ENCODE peak calls at places on chromosome 16, in six cellular contexts. X, C, W, R, B and I are unnamed samples.

GRCh38 chr16:8626946-8627345 is 5.4 kb downstream of the METTL22 start:
- DNase-seq in X (no peak), C (no peak), W (no peak), R (no peak), B (no peak), I (no peak)

GRCh38 chr16:87851601-87852000 is 17.7 kb downstream of the SLC7A5 start:
- DNase-seq in X (no peak), C (no peak), W (no peak), R (no peak), B (no peak), I (no peak)

GRCh38 chr16:4315185-4316102 is at the start of gene GLIS2:
- DNase-seq in X (peak), C (peak), W (no peak), R (no peak), B (no peak), I (peak)

GRCh38 chr16:28193530-28194423 is 18.0 kb downstream of the XPO6 start:
- DNase-seq in X (no peak), C (no peak), W (no peak), R (no peak), B (no peak), I (peak)

GRCh38 chr16:49932943-49933342 is 77.0 kb upstream of the ZNF423 start:
- DNase-seq in X (no peak), C (no peak), W (no peak), R (no peak), B (no peak), I (peak)

GRCh38 chr16:86604436-86605220 is 26.3 kb downstream of the FOXL1 start:
- DNase-seq in X (no peak), C (no peak), W (no peak), R (no peak), B (no peak), I (no peak)

GRCh38 chr16:11145173-11145820 is 110.7 kb downstream of the SOCS1 start:
- DNase-seq in X (no peak), C (no peak), W (no peak), R (no peak), B (no peak), I (peak)

GRCh38 chr16:19520861-19521331 is 1.0 kb downstream of the GDE1 start:
- DNase-seq in X (no peak), C (peak), W (no peak), R (peak), B (no peak), I (peak)

GRCh38 chr16:75620326-75621169 is 2.5 kb downstream of the ADAT1 start:
- DNase-seq in X (no peak), C (peak), W (no peak), R (no peak), B (no peak), I (no peak)

GRCh38 chr16:57756424-57757325 is 21.1 kb downstream of the KATNB1 start:
- DNase-seq in X (no peak), C (no peak), W (no peak), R (no peak), B (no peak), I (no peak)

GRCh38 chr16:48334325-48334724 is 50.9 kb downstream of the SIAH1 start:
- DNase-seq in X (no peak), C (no peak), W (no peak), R (no peak), B (no peak), I (no peak)

GRCh38 chr16:23524001-23524400 is 13.7 kb upstream of the GGA2 start:
- DNase-seq in X (no peak), C (no peak), W (no peak), R (no peak), B (no peak), I (no peak)

GRCh38 chr16:87608400-87608985 is 6.2 kb downstream of the JPH3 start:
- DNase-seq in X (no peak), C (peak), W (no peak), R (no peak), B (peak), I (peak)

GRCh38 chr16:66717112-66717675 is 20.7 kb upstream of the CMTM4 start:
- DNase-seq in X (peak), C (peak), W (no peak), R (no peak), B (peak), I (peak)

GRCh38 chr16:19167710-19168172 is 299 bp upstream of the SYT17 start:
- DNase-seq in X (peak), C (peak), W (peak), R (no peak), B (peak), I (peak)

GRCh38 chr16:86580063-86580797 is 1.9 kb downstream of the FOXL1 start:
- DNase-seq in X (no peak), C (no peak), W (no peak), R (no peak), B (no peak), I (peak)

GRCh38 chr16:57752581-57753447 is 17.2 kb downstream of the KATNB1 start:
- DNase-seq in X (no peak), C (no peak), W (no peak), R (no peak), B (no peak), I (no peak)

GRCh38 chr16:10988164-10988803 is 43.9 kb downstream of the CLEC16A start:
- DNase-seq in X (no peak), C (no peak), W (no peak), R (no peak), B (no peak), I (no peak)

GRCh38 chr16:30054959-30055553 is 10.5 kb upstream of the ALDOA start:
- DNase-seq in X (peak), C (peak), W (no peak), R (no peak), B (peak), I (no peak)

GRCh38 chr16:84810518-84811273 is 9.1 kb upstream of the CRISPLD2 start:
- DNase-seq in X (no peak), C (no peak), W (no peak), R (peak), B (no peak), I (peak)

GRCh38 chr16:86068722-86069121 is 169.8 kb downstream of the IRF8 start:
- DNase-seq in X (no peak), C (no peak), W (no peak), R (no peak), B (no peak), I (no peak)

GRCh38 chr16:3988824-3989223 is 108.3 kb upstream of the CREBBP start:
- DNase-seq in X (no peak), C (no peak), W (no peak), R (no peak), B (no peak), I (no peak)

GRCh38 chr16:85641776-85642176 is 28.7 kb downstream of the GSE1 start:
- DNase-seq in X (no peak), C (no peak), W (no peak), R (no peak), B (no peak), I (no peak)

GRCh38 chr16:64269756-64270155 is 852.1 kb downstream of the CDH11 start:
- DNase-seq in X (no peak), C (no peak), W (no peak), R (no peak), B (no peak), I (peak)

GRCh38 chr16:69141936-69142335 is 9.5 kb downstream of the UTP4 start:
- DNase-seq in X (no peak), C (no peak), W (no peak), R (no peak), B (no peak), I (no peak)

GRCh38 chr16:59339871-59340270 is 605.8 kb upstream of the GOT2 start:
- DNase-seq in X (no peak), C (no peak), W (peak), R (no peak), B (no peak), I (no peak)

DNA sequence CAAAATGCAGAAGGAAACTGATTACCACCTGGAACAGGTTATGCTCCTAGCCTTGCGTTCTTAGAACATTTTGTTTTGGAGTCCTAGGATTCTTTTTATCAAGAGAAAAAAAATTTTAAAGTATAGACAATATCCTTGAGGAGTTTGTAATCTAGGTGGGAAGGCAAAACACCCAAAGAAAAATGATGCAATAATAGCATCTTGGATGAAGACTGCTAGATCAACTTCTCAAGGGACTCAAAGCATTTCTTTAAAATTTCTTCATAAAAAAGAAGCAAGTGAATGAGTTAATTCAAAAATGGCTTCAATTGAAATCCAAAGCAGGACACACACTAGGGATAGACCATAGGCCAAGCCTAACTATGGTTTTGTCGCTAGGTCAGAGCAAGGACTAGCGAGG is 515.8 kb upstream of the ZFHX3 start:
- DNase-seq in X (no peak), C (no peak), W (no peak), R (no peak), B (no peak), I (no peak)
- TF ChIP-seq RFX5 in X (no peak), C (no peak), W (no peak), R (no peak), B (no peak), I (no peak)

DNA sequence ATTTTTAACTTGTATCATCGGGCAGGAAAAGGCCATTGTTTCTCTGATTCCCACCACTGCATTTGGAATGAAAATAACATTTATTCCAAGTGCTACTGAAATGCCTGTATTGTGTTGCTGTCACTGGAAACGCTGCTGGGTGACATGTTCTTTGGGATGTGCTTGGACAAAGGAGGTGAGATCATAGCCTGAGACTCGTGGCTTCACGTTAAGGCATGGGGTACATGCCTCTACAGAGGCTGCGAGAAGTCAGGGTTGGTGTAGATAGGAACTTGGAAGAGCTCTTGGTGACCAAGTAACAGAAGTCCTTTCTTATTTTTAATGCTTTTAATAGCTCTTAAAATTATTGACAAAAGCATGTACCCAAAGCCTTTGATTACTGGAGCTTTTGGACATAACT is 58.8 kb upstream of the MAF start:
- DNase-seq in X (no peak), C (no peak), W (no peak), R (no peak), B (no peak), I (no peak)
- H2AFZ ChIP-seq in X (no peak), C (no peak), W (no peak), R (no peak), B (no peak), I (no peak)

DNA sequence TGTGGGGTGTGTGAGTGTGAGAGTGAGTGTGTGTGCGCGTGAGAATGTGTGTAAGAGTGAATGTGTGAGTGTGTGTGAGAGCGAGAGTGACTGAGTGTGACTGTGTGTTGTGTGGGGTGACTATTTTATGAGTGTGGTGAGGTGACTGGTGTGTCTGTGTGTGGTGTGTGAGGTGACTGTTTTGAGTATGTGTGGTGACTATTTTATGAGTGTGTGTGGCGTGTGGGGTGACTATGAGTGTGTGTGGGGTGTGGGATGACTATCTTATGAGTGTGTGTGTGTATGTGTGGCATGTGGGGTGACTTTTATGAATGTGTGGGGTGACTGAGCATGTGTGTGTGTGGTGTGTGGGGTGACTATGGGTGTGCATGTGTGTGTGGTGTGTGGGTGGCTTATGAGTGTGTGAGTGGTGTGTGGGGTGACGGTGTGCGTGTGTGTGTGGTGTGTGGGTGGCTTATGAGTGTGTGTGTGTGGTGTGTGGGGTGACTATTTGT is 152.9 kb upstream of the PLCG2 start:
- DNase-seq in X (no peak), C (no peak), W (no peak), R (no peak), B (no peak), I (peak)
- TF ChIP-seq RFX5 in X (no peak), C (no peak), W (no peak), R (no peak), B (no peak), I (no peak)

GRCh38 chr16:1193143-1193824 is 31.8 kb downstream of the TPSG1 start:
- DNase-seq in X (peak), C (peak), W (no peak), R (no peak), B (peak), I (no peak)
- H2AFZ ChIP-seq in X (no peak), C (peak), W (no peak), R (no peak), B (no peak), I (no peak)

DNA sequence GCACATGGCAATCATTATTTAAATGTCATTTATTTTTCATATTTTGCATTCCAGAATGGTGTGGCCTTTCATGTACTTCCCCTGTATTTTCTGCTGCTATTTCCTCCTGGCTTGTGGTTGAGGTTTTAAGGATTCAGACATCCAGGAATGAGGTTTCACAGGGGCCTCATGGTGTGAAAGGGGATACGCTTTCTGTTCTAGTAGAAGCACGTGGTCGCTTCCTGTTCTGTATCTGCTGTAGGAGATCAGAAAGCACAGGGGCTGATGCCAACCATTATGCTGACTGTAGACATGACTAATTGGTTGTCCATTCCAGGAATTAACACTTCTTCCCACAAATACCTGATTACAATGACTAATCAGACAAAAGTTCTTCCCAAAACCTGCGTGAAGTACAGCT is 405.9 kb downstream of the SHISA9 start:
- DNase-seq in X (no peak), C (no peak), W (no peak), R (no peak), B (no peak), I (no peak)
- TF ChIP-seq RFX5 in X (no peak), C (no peak), W (no peak), R (no peak), B (no peak), I (no peak)

DNA sequence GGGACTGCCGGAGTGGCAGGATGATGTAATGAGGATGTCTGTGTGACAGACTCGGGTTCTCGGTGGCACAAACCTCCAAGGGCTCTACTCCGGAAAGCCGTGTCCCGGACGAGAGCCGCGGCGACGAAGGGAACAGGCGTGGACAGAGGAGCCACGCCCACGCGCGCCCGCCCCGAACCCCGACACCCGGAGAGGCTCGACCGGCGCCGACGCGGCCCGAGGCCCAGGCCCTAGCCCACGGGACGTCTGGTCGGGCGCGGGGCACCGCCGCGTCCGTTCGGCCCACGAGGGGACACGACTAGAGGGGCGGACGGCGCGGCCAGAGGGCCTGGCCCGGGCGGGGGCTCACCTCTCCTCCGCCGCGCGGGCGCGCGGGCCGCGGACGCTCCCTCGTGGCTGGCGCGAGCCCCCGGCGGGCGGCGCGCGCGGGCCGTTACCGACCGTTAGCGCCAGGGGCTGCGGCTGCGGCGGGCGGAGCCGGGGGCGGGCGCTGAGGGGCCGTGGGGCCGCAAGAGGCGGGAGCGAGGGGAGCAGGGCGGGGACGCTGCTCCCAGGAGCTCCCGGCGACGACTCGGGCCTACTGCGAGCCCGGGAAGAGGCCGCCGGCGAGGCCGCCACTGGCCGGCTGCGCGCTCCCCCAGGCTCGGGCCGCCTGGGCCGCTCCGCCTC is 2.1 kb upstream of the IRX5 start:
- DNase-seq in X (peak), C (peak), W (no peak), R (no peak), B (no peak), I (no peak)
- H2AFZ ChIP-seq in X (no peak), C (peak), W (no peak), R (peak), B (no peak), I (peak)